ENCODE peak calls at places on chromosomes 6 and 20, in six cellular contexts. S is thoracic aorta, Y is right lobe of liver, I is IMR-90, U is body of pancreas, V is kidney. P is an unnamed sample.

GRCh38 chr6:31308050-31308844 is 36.4 kb upstream of the HLA-C start:
- DNase-seq in V (peak; percentile 88), Y (peak; percentile 29), I (no peak), U (peak; percentile 94), S (no peak), P (peak; percentile 53)

GRCh38 chr6:3706547-3707467 is 44.7 kb downstream of the PXDC1 start:
- DNase-seq in I (peak; percentile 18), S (no peak), U (no peak), V (no peak), Y (no peak), P (no peak)

GRCh38 chr6:36800223-36801095 is 38.8 kb downstream of the CPNE5 start:
- DNase-seq in S (no peak), I (no peak), U (peak; percentile 24), V (no peak), Y (no peak), P (no peak)

GRCh38 chr20:46348231-46348803 is 40.0 kb upstream of the CDH22 start:
- DNase-seq in S (no peak), U (peak; percentile 27), I (peak; percentile 22), V (peak; percentile 55), Y (no peak), P (no peak)

GRCh38 chr6:145809785-145810184 is 4.8 kb downstream of the FBXO30 start:
- DNase-seq in S (no peak), V (no peak), U (no peak), Y (no peak), I (peak; percentile 43), P (no peak)

GRCh38 chr6:75414445-75415021 is 79.1 kb downstream of the FILIP1 start:
- DNase-seq in V (no peak), S (no peak), I (no peak), Y (no peak), U (no peak), P (no peak)

GRCh38 chr6:45054610-45055009 is 273.5 kb upstream of the RUNX2 start:
- DNase-seq in S (no peak), V (no peak), I (no peak), Y (no peak), U (no peak), P (no peak)

GRCh38 chr6:170227521-170227983 is 63.3 kb downstream of the DLL1 start:
- DNase-seq in S (no peak), U (peak; percentile 40), V (peak; percentile 57), Y (no peak), I (no peak), P (no peak)

GRCh38 chr20:41017448-41018042 is 11.1 kb upstream of the TOP1 start:
- DNase-seq in V (no peak), Y (no peak), I (no peak), S (no peak), U (no peak), P (peak; percentile 48)

GRCh38 chr6:112979830-112980229 is 632.7 kb downstream of the RFPL4B start:
- DNase-seq in I (no peak), Y (no peak), V (no peak), S (no peak), U (peak; percentile 5), P (no peak)

GRCh38 chr6:143949962-143950361 is 58.1 kb downstream of the PLAGL1 start:
- DNase-seq in U (no peak), V (no peak), S (no peak), I (no peak), Y (no peak), P (no peak)

GRCh38 chr6:113351183-113351834 is 505.8 kb upstream of the MARCKS start:
- DNase-seq in Y (no peak), S (no peak), U (no peak), V (no peak), I (peak; percentile 83), P (no peak)

GRCh38 chr6:170160031-170160627 is 130.7 kb downstream of the DLL1 start:
- DNase-seq in Y (no peak), U (no peak), I (no peak), S (no peak), V (peak; percentile 62), P (no peak)

GRCh38 chr6:127963495-127963894 is 62.6 kb upstream of the THEMIS start:
- DNase-seq in I (no peak), Y (no peak), S (no peak), V (no peak), U (no peak), P (no peak)

GRCh38 chr20:3680701-3681351 is 984 bp downstream of the ADAM33 start:
- DNase-seq in V (peak; percentile 58), Y (no peak), I (no peak), U (no peak), S (no peak), P (no peak)

GRCh38 chr20:3681352-3681930 is 369 bp downstream of the ADAM33 start:
- DNase-seq in Y (no peak), U (no peak), V (peak; percentile 68), S (no peak), I (no peak), P (no peak)

GRCh38 chr20:3679749-3680700 is 1.8 kb downstream of the ADAM33 start:
- DNase-seq in V (no peak), S (peak; percentile 58), Y (no peak), I (peak; percentile 48), U (no peak), P (no peak)

GRCh38 chr20:3678893-3679720 is 2.7 kb downstream of the ADAM33 start:
- DNase-seq in U (no peak), Y (no peak), I (no peak), S (no peak), V (no peak), P (no peak)

DNA sequence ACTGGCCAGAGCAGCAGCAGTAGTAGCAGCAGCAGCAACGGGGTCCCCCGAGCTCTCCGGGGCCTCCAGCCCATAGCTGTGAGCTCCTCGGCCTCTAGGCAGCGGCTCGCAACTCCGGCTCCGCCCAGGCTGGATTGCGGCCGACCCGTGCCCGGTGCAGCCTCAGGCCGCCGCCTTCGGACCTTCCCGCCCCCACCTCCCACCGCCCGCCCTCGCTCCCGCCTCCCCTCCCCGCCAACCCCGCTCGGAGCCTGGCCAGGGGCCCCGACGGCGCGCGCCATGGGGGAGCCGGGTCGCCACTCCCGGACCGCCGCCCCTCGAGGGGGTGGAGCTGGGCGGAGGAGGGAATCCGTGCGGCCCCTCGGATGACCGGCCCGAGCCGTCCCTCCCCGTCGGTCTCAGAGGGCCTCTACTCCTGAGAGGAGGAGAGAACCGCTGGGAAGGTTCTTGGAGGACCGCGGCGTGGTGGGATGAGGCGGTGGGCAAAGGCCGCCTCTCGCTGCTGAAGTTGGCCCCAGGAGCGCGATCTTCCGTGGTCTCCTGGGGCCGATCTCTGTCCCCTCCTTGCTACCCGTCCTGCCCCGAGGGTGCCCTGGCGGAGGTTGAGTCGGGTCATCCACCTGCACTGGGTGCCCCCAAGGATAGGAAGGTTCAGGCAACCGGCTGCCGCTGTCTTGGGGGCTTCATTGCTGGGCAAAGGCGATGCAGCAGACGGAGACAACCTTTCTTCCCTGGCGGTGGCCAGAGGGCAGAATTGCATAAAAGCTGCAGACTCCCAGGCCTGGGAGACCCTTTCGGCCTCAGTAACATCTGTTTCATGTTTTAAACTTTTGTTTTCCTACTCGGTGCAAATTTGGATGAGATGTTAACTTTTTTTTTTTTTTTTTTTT is at the start of gene ADAM33:
- DNase-seq in S (no peak), V (peak; percentile 83), Y (no peak), U (no peak), I (no peak), P (no peak)
- H3K27ac ChIP-seq in S (peak within 1 kb of the TSS; percentile 94), V (no peak within 1 kb of the TSS), Y (no peak within 1 kb of the TSS), U (no peak within 1 kb of the TSS), I (no peak within 1 kb of the TSS), P (peak within 1 kb of the TSS; percentile 84)

DNA sequence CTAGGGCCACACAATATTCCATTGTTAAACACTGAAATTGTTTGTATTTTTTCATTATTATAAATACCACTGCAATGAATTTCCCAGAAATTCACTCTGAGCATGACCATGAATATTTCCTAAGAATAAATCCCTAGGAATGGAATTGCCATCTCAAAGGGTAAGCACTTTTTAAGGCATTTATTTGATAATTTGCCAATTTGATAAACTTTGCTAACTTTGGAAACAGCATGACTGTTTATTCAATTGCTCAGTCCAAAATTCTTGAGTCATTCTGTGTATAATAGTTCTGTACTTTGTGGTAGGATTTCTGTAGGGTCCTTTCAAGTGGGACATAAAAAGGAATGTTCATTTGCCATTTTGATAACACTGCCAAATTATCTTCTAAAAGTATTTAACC is 44.2 kb upstream of the TOX2 start:
- DNase-seq in S (no peak), U (no peak), I (peak; percentile 61), V (no peak), Y (no peak), P (no peak)
- H3K27ac ChIP-seq in S (no peak overlapping the region), U (no peak overlapping the region), I (no peak overlapping the region), V (no peak overlapping the region), Y (no peak overlapping the region), P (no peak overlapping the region)

GRCh38 chr6:13471184-13471583 is 16.2 kb downstream of the GFOD1 start:
- DNase-seq in Y (no peak), U (no peak), I (no peak), S (no peak), V (no peak), P (peak; percentile 7)
- H3K27ac ChIP-seq in Y (no peak overlapping the region), U (no peak overlapping the region), I (no peak overlapping the region), S (no peak overlapping the region), V (no peak overlapping the region), P (no peak overlapping the region)

GRCh38 chr6:159043986-159044385 is 805 bp downstream of the TAGAP start:
- DNase-seq in I (no peak), S (no peak), Y (no peak), U (no peak), V (no peak), P (no peak)
- H3K27ac ChIP-seq in I (no peak overlapping the region), S (no peak overlapping the region), Y (peak overlapping the region; percentile 52), U (peak overlapping the region; percentile 53), V (no peak overlapping the region), P (no peak overlapping the region)

DNA sequence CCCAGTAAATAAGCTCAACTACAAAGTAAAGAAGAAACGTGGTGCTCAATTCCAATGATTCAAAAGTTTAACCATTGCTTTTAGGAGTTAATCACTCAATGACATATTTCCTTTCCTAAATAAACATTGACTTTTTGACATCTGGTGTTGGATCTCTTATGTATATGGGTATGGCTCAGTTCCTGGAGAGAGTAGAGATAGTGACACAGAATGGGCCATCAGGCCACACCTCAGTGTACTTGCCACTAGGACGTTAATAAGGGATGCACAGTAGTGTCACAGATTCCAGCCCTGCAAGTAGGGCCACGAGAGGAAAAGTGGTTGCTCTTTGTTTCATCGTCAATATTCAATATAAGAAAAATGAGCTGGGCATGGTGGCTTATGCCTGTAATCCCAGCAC is 48.9 kb upstream of the TXNDC5 start:
- DNase-seq in V (no peak), I (no peak), S (no peak), Y (no peak), U (no peak), P (no peak)
- H3K27ac ChIP-seq in V (no peak overlapping the region), I (no peak overlapping the region), S (no peak overlapping the region), Y (no peak overlapping the region), U (no peak overlapping the region), P (no peak overlapping the region)

P was measured in breast epithelium.